ENCODE peak calls at places on chromosomes 3 and 15, in ten cellular contexts. R is breast epithelium, L is transverse colon, K is HepG2, T is stomach, W is GM23338, F is SK-N-SH, Q is K562, I is HCT116, V is upper lobe of left lung. B is an unnamed sample.
A peak's percentile ranks its signal among the peaks of the same experiment; 100 is the strongest.

GRCh38 chr3:46695177-46695961 is 1.9 kb upstream of the ALS2CL start:
- DNase-seq in L (peak; percentile 35), T (peak; percentile 39), V (no peak), K (no peak), F (peak; percentile 47), W (peak; percentile 88), I (no peak), Q (peak; percentile 51), R (no peak), B (peak; percentile 88)

GRCh38 chr15:30038667-30039523 is 43.9 kb upstream of the GOLGA8J start:
- DNase-seq in Q (no peak), V (no peak), T (no peak), F (peak; percentile 27), K (no peak), I (no peak), R (no peak), L (peak; percentile 42), W (no peak), B (no peak)

GRCh38 chr3:112519424-112520001 is 20.2 kb upstream of the BTLA start:
- DNase-seq in K (peak; percentile 56), F (peak; percentile 40), R (no peak), I (peak; percentile 51), T (no peak), Q (peak; percentile 41), L (peak; percentile 14), V (no peak), W (peak; percentile 85), B (no peak)

GRCh38 chr3:56107157-56107556 is 361.1 kb downstream of the ERC2 start:
- DNase-seq in K (no peak), T (no peak), W (no peak), V (no peak), F (no peak), Q (no peak), I (no peak), L (no peak), R (no peak), B (no peak)

GRCh38 chr3:42010530-42010929 is 48.6 kb upstream of the ULK4 start:
- DNase-seq in Q (no peak), I (no peak), F (no peak), R (no peak), W (no peak), L (peak; percentile 53), K (no peak), V (no peak), T (no peak), B (no peak)

GRCh38 chr15:100205549-100206295 is 136.1 kb downstream of the ADAMTS17 start:
- DNase-seq in L (peak; percentile 33), V (peak; percentile 65), K (no peak), I (no peak), W (no peak), T (no peak), F (no peak), R (no peak), Q (no peak), B (peak; percentile 64)

GRCh38 chr3:59540241-59540640 is 490.4 kb upstream of the CFAP20DC start:
- DNase-seq in F (no peak), T (no peak), W (no peak), R (no peak), I (no peak), K (no peak), Q (no peak), L (no peak), V (no peak), B (no peak)

GRCh38 chr15:88623061-88623460 is 1.9 kb downstream of the AEN start:
- DNase-seq in K (peak; percentile 46), L (no peak), V (no peak), F (no peak), R (no peak), W (no peak), T (no peak), Q (peak; percentile 34), I (peak; percentile 64), B (no peak)

GRCh38 chr15:35545316-35545824 is 595 bp downstream of the DPH6 start:
- DNase-seq in V (no peak), R (no peak), F (peak; percentile 44), Q (peak; percentile 77), I (peak; percentile 21), K (peak; percentile 6), L (peak; percentile 47), T (peak; percentile 31), W (peak; percentile 50), B (peak; percentile 83)

GRCh38 chr3:102238362-102238761 is 196.5 kb upstream of the ZPLD1 start:
- DNase-seq in K (no peak), I (no peak), W (peak; percentile 47), Q (no peak), T (no peak), V (no peak), L (peak; percentile 22), F (no peak), R (no peak), B (no peak)

GRCh38 chr15:90840954-90841353 is 27.4 kb upstream of the FURIN start:
- DNase-seq in L (no peak), F (peak; percentile 72), K (peak; percentile 41), Q (peak; percentile 98), I (no peak), V (no peak), T (no peak), R (no peak), W (no peak), B (no peak)

GRCh38 chr15:90838066-90838465 is 30.3 kb upstream of the FURIN start:
- DNase-seq in K (no peak), W (no peak), Q (no peak), T (no peak), L (peak; percentile 33), V (no peak), F (no peak), R (no peak), I (no peak), B (peak; percentile 87)

GRCh38 chr15:90838544-90838943 is 29.8 kb upstream of the FURIN start:
- DNase-seq in Q (no peak), I (no peak), R (no peak), T (no peak), W (no peak), V (no peak), K (no peak), L (no peak), F (no peak), B (peak; percentile 79)

GRCh38 chr15:90839187-90840071 is 29.0 kb upstream of the FURIN start:
- DNase-seq in I (no peak), T (peak; percentile 85), L (peak; percentile 75), R (no peak), K (peak; percentile 21), F (no peak), W (peak; percentile 94), Q (no peak), V (no peak), B (peak; percentile 87)

DNA sequence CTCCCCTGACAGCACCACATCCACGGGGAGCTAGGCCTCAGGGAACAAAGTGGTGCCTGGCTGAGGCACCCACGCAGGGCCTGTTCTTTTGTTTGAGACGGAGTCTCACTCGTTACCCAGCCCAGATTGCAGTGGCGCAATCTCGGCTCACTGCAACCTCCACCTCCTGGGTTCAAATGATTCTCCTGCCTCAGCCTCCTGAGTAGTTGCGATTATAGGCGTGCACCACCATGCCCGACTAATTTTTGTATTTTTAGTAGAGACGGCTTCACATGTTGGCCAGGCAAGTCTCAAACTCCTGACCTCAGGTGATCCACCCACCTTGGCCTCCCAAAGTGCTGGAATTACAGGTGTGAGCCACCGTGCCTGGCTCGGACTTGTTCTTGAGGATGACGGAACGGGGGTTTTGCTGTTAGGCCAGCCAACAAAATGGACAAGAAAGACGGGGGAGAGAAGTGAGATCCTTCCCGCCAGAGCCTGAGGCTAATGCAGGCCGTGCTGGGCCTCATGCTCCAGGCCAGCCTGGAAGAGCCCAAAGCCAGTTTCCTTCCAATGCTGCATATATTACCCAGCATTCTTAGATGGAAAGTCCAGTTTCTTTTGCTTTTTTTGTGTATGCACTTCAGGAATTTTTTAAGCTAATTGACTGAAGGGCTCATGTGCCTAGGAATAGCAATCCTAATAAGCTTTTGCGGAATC is 28.1 kb upstream of the FURIN start:
- DNase-seq in W (no peak), Q (no peak), K (no peak), R (no peak), L (no peak), V (no peak), T (no peak), F (no peak), I (no peak), B (no peak)
- TF ChIP-seq POLR2AphosphoS5 in W (no peak), Q (no peak), K (no peak), R (no peak), L (no peak), V (no peak), T (no peak), F (no peak), I (no peak), B (no peak)

GRCh38 chr15:82937659-82938058 is 14.9 kb downstream of the HOMER2 start:
- DNase-seq in W (no peak), I (no peak), R (no peak), K (no peak), F (no peak), L (no peak), Q (no peak), V (no peak), T (no peak), B (peak; percentile 40)
- H3K27ac ChIP-seq in W (no peak overlapping the region), I (no peak overlapping the region), R (no peak overlapping the region), K (no peak overlapping the region), F (no peak overlapping the region), L (no peak overlapping the region), Q (no peak overlapping the region), V (no peak overlapping the region), T (no peak overlapping the region), B (peak overlapping the region; percentile 40)

GRCh38 chr3:184177331-184177731 is 2.7 kb downstream of the AP2M1 start:
- DNase-seq in L (no peak), I (no peak), T (no peak), W (no peak), F (no peak), R (no peak), V (no peak), Q (no peak), K (no peak), B (peak; percentile 61)

GRCh38 chr3:184177767-184178306 is 3.2 kb downstream of the AP2M1 start:
- DNase-seq in K (no peak), W (no peak), F (no peak), R (no peak), V (no peak), Q (no peak), T (no peak), L (no peak), I (no peak), B (peak; percentile 68)

GRCh38 chr3:184175506-184175905 is 851 bp downstream of the AP2M1 start:
- DNase-seq in V (no peak), W (no peak), F (no peak), L (no peak), T (no peak), K (no peak), R (no peak), Q (no peak), I (no peak), B (peak; percentile 71)

GRCh38 chr3:184175981-184176376 is 1.3 kb downstream of the AP2M1 start:
- DNase-seq in K (no peak), V (no peak), I (no peak), L (no peak), T (no peak), F (no peak), Q (no peak), W (no peak), R (no peak), B (no peak)

GRCh38 chr3:184176377-184177330 is 2.0 kb downstream of the AP2M1 start:
- DNase-seq in F (peak; percentile 75), Q (peak; percentile 90), R (peak; percentile 63), I (peak; percentile 75), T (peak; percentile 45), V (no peak), K (peak; percentile 69), L (peak; percentile 51), W (peak; percentile 95), B (peak; percentile 83)
- TF ChIP-seq CTCF in F (no peak), Q (no peak), R (no peak), I (no peak), T (no peak), V (no peak), K (peak; percentile 9), L (no peak), W (no peak), B (no peak)

GRCh38 chr3:24365168-24365567 is 129.5 kb downstream of the THRB start:
- DNase-seq in L (peak; percentile 63), R (peak; percentile 59), I (peak; percentile 31), F (peak; percentile 6), K (peak; percentile 90), W (no peak), T (peak; percentile 72), V (no peak), Q (no peak), B (no peak)
- TF ChIP-seq POLR2AphosphoS5 in L (peak; percentile 32), R (no peak), I (peak; percentile 17), F (peak; percentile 51), K (no peak), W (no peak), T (peak; percentile 90), V (peak; percentile 43), Q (no peak), B (no peak)

B was measured in spleen.